ENCODE peak calls at places on chromosomes 7 and 10, in nine cellular contexts. Z is GM20000, W is suprapubic skin, M is transverse colon, V is GM12865, D is uterus, Q is HFFc6, I is psoas muscle, G is cardiac fibroblast. S is an unnamed sample.

GRCh38 chr10:87850742-87851205 is 12.6 kb downstream of the KLLN start:
- DNase-seq in Z (peak), W (no peak), M (peak), V (peak), D (peak), Q (peak), I (peak), G (peak), S (peak)

GRCh38 chr10:89515031-89515841 is 20.2 kb downstream of the SLC16A12 start:
- DNase-seq in Z (no peak), W (no peak), M (no peak), V (no peak), D (no peak), Q (peak), I (no peak), G (peak), S (no peak)

GRCh38 chr10:43409385-43410109 is 561 bp upstream of the HNRNPF start:
- DNase-seq in Z (no peak), W (no peak), M (peak), V (peak), D (no peak), Q (no peak), I (peak), G (no peak), S (peak)

GRCh38 chr7:27172823-27173411 is 1.2 kb downstream of the HOXA10 start:
- DNase-seq in Z (no peak), W (peak), M (peak), V (no peak), D (peak), Q (peak), I (peak), G (no peak), S (peak)

GRCh38 chr7:51080622-51081269 is 235.9 kb downstream of the COBL start:
- DNase-seq in Z (no peak), W (no peak), M (no peak), V (no peak), D (no peak), Q (no peak), I (no peak), G (no peak), S (no peak)

GRCh38 chr7:87003872-87004798 is 55.3 kb downstream of the ELAPOR2 start:
- DNase-seq in Z (no peak), W (no peak), M (no peak), V (peak), D (no peak), Q (no peak), I (no peak), G (peak), S (no peak)

GRCh38 chr7:12706900-12707536 is 19.6 kb downstream of the ARL4A start:
- DNase-seq in Z (no peak), W (no peak), M (no peak), V (no peak), D (no peak), Q (peak), I (no peak), G (no peak), S (no peak)

GRCh38 chr7:98556288-98556687 is 60.8 kb upstream of the NPTX2 start:
- DNase-seq in Z (no peak), W (no peak), M (no peak), V (no peak), D (no peak), Q (no peak), I (no peak), G (no peak), S (no peak)

GRCh38 chr10:86110156-86110786 is 256.3 kb downstream of the GRID1 start:
- DNase-seq in Z (no peak), W (peak), M (no peak), V (peak), D (no peak), Q (no peak), I (no peak), G (no peak), S (no peak)

GRCh38 chr7:97015279-97015678 is 9.4 kb downstream of the DLX5 start:
- DNase-seq in Z (no peak), W (no peak), M (no peak), V (no peak), D (no peak), Q (no peak), I (no peak), G (no peak), S (no peak)

DNA sequence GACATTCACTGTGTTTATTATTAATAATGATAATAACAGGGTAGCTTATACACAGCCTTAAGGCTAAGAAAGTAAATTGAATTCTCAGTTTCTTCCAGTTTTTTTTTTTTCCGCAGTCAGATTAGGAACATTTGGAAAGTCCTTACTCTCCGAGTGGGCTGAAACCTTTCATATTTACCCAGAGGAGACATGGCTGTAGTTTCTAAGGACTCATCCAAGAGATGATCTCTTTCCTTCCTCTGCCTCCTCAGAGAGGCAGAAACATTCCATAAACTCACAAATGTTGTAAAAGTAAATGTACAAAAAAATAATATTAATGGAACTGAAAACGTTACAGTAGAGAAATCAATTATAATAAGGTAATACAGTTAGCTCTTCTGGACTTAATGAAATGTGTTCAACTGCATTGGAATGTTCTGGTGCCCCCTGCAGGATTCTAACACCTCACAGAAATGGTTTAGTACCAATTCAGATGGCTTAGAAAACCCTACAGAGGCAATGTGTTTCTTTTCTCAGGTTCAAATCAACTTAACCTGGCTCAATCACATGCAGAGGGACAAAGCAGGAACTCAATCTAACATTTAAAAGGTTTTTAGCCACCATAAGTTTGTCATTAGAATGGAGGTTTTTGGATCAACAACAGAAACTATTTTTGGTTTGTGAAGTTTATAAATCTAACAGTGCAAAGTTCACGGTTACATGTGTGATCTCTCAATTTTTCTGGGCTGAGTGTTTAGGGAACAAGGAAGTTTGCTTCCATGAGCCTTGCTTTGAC is 71.7 kb downstream of the ICA1 start:
- DNase-seq in Z (peak), W (no peak), M (peak), V (peak), D (peak), Q (peak), I (no peak), G (peak), S (peak)
- TF ChIP-seq CTCF in Z (peak), W (no peak), M (peak), V (peak), D (peak), Q (peak), I (peak), G (peak), S (peak)

DNA sequence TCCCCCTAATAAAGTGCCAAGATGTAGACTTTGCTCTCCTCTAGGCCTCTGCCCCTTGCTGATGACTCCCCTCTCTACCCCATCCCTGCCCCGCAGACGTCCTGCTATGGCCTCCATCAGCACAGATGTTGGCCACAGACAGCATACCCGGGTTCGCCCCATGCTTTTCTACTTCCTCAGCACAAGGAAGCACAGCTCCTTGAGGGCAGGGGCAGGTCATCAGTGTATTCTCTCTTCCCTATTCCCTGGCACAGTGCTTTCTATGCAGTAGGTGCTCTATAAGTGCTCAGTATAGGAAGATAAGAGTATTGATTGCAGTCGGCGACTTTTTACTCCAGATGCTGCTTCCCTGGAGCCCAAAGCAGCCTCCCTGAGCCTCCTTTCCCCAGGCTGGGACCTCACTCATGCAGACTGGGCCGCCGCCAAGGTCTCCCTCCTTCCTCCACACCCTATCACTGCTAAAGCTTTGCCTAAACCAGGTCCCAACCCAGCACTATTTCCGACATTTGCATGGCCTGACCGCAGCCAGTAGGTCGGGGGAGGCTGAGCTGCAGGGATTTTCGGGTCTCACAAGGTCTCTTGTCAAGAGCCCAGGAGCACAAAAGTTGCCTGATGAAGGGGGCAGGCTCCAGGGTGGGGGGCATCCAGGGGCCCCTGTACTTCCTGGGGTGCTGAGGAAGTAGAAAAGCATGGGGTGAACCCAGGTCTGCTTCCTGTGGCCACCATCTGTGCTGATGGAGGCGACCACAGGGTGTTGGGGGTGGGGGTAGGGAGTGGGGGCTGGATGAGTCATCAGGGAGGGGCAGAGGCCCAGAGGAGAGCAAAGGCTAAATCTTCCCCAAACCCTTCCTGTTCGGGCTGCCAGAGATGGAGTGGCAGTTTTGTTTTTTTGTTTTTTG is 8.0 kb downstream of the CALHM3 start:
- DNase-seq in Z (peak), W (no peak), M (peak), V (peak), D (no peak), Q (no peak), I (peak), G (peak), S (no peak)
- TF ChIP-seq CTCF in Z (no peak), W (no peak), M (no peak), V (no peak), D (no peak), Q (no peak), I (no peak), G (no peak), S (no peak)

DNA sequence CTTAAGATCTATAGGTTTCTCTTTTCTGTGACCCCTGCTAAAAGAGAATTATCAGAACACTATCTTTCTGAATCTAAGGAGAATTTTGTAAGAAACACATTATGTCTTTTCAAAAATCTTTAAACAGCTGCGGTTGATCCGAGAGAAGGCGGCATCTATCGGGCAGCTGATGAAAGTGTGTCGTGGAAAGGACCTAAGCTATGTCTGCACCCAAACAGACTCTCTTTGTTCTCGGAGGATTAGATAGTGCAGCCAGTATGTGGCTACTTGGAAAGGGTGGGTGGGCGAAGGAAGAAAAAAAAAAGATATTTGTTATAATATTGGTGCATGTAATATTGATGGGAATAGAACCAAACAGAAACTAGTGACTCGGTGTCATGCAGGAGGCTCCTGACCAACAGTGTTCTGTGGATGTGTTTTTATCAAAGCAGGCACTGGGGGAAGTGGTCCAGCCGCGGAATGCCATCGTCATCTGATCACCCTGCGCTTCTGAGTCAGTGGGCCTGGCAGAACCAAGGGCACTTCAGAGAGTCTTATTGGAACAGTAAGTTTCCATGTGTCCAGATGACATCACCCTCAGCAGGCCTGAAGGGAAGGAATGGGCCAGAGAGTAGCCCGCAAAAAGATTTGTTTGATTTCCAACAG is 509.7 kb upstream of the AKR1E2 start:
- DNase-seq in Z (no peak), W (peak), M (no peak), V (no peak), D (no peak), Q (peak), I (peak), G (peak), S (no peak)
- TF ChIP-seq CTCF in Z (no peak), W (no peak), M (no peak), V (no peak), D (no peak), Q (no peak), I (peak), G (peak), S (no peak)

GRCh38 chr10:12801214-12802087 is 200.1 kb downstream of the CCDC3 start:
- DNase-seq in Z (no peak), W (no peak), M (no peak), V (no peak), D (no peak), Q (no peak), I (no peak), G (no peak), S (no peak)
- TF ChIP-seq CTCF in Z (no peak), W (no peak), M (no peak), V (no peak), D (no peak), Q (no peak), I (no peak), G (no peak), S (no peak)

GRCh38 chr7:14988941-14989340 is 86.4 kb upstream of the DGKB start:
- DNase-seq in Z (no peak), W (no peak), M (no peak), V (no peak), D (no peak), Q (peak), I (no peak), G (no peak), S (no peak)
- TF ChIP-seq CTCF in Z (no peak), W (no peak), M (no peak), V (no peak), D (no peak), Q (no peak), I (no peak), G (no peak), S (no peak)

DNA sequence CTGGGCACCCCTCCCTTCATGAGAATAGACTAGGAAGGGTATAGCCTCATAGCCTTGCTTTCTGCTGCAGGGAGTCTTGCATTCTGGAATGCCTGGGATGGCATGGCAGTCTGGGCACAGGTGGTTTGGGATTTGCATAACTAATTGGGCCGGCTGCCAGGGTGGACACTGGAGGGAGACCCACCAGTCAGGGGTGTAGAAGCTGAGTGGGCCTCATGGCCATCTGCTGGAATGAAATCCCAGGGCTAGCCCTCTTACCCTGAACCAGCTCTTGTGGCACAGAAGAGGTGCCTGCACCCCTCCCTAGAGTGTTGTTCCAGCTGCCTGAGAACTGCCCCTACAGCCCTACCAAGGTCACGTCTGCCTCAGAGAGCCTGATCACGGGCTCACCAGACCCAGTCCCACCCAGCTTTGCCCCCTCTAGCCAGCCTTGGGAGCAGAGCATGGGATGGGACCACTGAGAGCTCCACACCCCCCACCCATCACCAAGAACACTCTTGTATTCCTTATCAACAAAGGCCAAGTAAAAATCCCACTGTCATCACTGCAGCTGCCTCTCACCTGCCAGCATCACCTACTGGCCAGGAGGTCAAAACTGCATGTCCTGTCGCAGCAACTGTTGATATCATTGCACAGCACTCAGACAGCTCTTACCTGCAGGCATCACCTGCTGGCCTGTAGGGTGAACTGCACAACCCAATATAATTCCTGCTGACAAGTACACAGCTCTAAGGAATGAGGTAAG is 148.9 kb downstream of the ZEB1 start:
- DNase-seq in Z (no peak), W (peak), M (peak), V (peak), D (no peak), Q (no peak), I (peak), G (peak), S (peak)
- TF ChIP-seq CTCF in Z (no peak), W (no peak), M (no peak), V (peak), D (no peak), Q (peak), I (peak), G (peak), S (peak)

DNA sequence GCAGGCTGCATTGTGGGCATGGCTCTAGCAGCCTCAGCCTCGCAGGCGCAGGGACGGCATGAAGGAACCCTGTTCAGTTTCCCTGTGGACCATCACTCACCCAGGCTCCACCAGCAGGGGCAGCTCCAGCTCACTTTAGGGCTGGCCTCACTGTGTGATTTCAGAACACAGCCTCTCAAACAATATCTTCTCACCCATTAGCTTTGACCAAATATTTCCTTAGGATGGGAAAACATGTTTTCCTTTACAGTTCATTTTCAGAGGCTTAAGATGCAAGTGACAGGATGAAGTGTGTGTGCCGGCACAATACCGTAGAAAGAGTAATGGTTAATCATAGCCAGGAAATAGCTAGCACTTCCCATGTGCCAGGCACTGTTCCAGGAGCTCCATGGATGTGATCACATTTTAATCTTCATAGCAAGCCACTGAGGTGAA is 58.2 kb downstream of the LANCL2 start:
- DNase-seq in Z (no peak), W (no peak), M (no peak), V (no peak), D (no peak), Q (peak), I (no peak), G (peak), S (no peak)
- TF ChIP-seq CTCF in Z (no peak), W (no peak), M (no peak), V (no peak), D (no peak), Q (peak), I (no peak), G (peak), S (no peak)

DNA sequence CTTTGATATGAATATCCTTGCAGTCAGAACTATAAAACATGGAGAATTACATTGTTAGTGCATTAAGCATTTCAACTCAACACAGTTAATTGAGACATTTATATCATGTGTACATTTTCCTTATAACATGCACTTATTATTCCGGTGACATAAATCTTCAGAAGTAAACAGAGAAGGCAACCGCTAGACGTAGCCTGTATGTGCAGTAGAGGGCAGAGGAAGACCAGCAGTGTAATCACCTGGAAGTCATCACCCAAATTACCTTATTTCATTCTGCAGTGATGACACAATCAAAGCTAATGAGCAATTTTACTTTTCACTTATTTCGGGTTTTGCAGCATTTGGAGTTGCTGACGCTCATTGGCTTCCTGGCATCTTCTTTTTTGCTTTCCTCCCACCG is 394.6 kb downstream of the SDK1 start:
- DNase-seq in Z (no peak), W (no peak), M (no peak), V (no peak), D (no peak), Q (no peak), I (no peak), G (peak), S (peak)
- TF ChIP-seq CTCF in Z (no peak), W (no peak), M (no peak), V (no peak), D (no peak), Q (no peak), I (no peak), G (no peak), S (peak)

S was measured in Calu3.